ENCODE peak calls at places on chromosome 15, in seven cellular contexts. One of them, this sample, is unnamed.

GRCh38 chr15:94075349-94075748 is 156.0 kb upstream of the MCTP2 start:
- DNase-seq in dermis microvascular lymphatic vessel endothelial cell: no peak
- DNase-seq in NAMALWA: no peak
- DNase-seq in activated CD8-positive, alpha-beta memory T cell treated with anti-CD3 and anti-CD28 coated beads for 24 hours: no peak
- DNase-seq in NCI-H524 treated with DMSO at 0.1 percent for 48 hours: no peak
- DNase-seq in anterior cingulate cortex: no peak
- DNase-seq in GM03348: no peak
- DNase-seq in this sample: peak; percentile 7

GRCh38 chr15:100256985-100257650 is 84.7 kb downstream of the ADAMTS17 start:
- DNase-seq in activated CD8-positive, alpha-beta memory T cell treated with anti-CD3 and anti-CD28 coated beads for 24 hours: peak; percentile 37
- DNase-seq in NCI-H524 treated with DMSO at 0.1 percent for 48 hours: no peak
- DNase-seq in NAMALWA: no peak
- DNase-seq in anterior cingulate cortex: no peak
- DNase-seq in dermis microvascular lymphatic vessel endothelial cell: no peak
- DNase-seq in GM03348: no peak
- DNase-seq in this sample: no peak

GRCh38 chr15:67542192-67542461 is 376 bp upstream of the MAP2K5 start:
- DNase-seq in NAMALWA: no peak
- DNase-seq in NCI-H524 treated with DMSO at 0.1 percent for 48 hours: no peak
- DNase-seq in dermis microvascular lymphatic vessel endothelial cell: no peak
- DNase-seq in anterior cingulate cortex: no peak
- DNase-seq in activated CD8-positive, alpha-beta memory T cell treated with anti-CD3 and anti-CD28 coated beads for 24 hours: no peak
- DNase-seq in GM03348: no peak
- DNase-seq in this sample: no peak

GRCh38 chr15:61621146-61621545 is 392.0 kb upstream of the RORA start:
- DNase-seq in NCI-H524 treated with DMSO at 0.1 percent for 48 hours: peak; percentile 49
- DNase-seq in activated CD8-positive, alpha-beta memory T cell treated with anti-CD3 and anti-CD28 coated beads for 24 hours: no peak
- DNase-seq in GM03348: peak; percentile 11
- DNase-seq in anterior cingulate cortex: no peak
- DNase-seq in NAMALWA: peak; percentile 7
- DNase-seq in dermis microvascular lymphatic vessel endothelial cell: peak; percentile 4
- DNase-seq in this sample: peak; percentile 50

GRCh38 chr15:28101983-28102441 is 2.9 kb upstream of the OCA2 start:
- DNase-seq in NCI-H524 treated with DMSO at 0.1 percent for 48 hours: no peak
- DNase-seq in activated CD8-positive, alpha-beta memory T cell treated with anti-CD3 and anti-CD28 coated beads for 24 hours: no peak
- DNase-seq in GM03348: no peak
- DNase-seq in anterior cingulate cortex: no peak
- DNase-seq in NAMALWA: no peak
- DNase-seq in dermis microvascular lymphatic vessel endothelial cell: no peak
- DNase-seq in this sample: no peak

GRCh38 chr15:33551860-33552259 is 241.1 kb downstream of the RYR3 start:
- DNase-seq in anterior cingulate cortex: peak; percentile 44
- DNase-seq in GM03348: no peak
- DNase-seq in NCI-H524 treated with DMSO at 0.1 percent for 48 hours: no peak
- DNase-seq in dermis microvascular lymphatic vessel endothelial cell: no peak
- DNase-seq in activated CD8-positive, alpha-beta memory T cell treated with anti-CD3 and anti-CD28 coated beads for 24 hours: no peak
- DNase-seq in NAMALWA: no peak
- DNase-seq in this sample: no peak

GRCh38 chr15:39589815-39590644 is 9.2 kb downstream of the THBS1 start:
- DNase-seq in anterior cingulate cortex: no peak
- DNase-seq in dermis microvascular lymphatic vessel endothelial cell: no peak
- DNase-seq in NAMALWA: no peak
- DNase-seq in activated CD8-positive, alpha-beta memory T cell treated with anti-CD3 and anti-CD28 coated beads for 24 hours: no peak
- DNase-seq in GM03348: no peak
- DNase-seq in NCI-H524 treated with DMSO at 0.1 percent for 48 hours: no peak
- DNase-seq in this sample: no peak

GRCh38 chr15:40469776-40470390 is 901 bp upstream of the CHST14 start:
- DNase-seq in dermis microvascular lymphatic vessel endothelial cell: no peak
- DNase-seq in activated CD8-positive, alpha-beta memory T cell treated with anti-CD3 and anti-CD28 coated beads for 24 hours: no peak
- DNase-seq in GM03348: no peak
- DNase-seq in NCI-H524 treated with DMSO at 0.1 percent for 48 hours: no peak
- DNase-seq in NAMALWA: no peak
- DNase-seq in anterior cingulate cortex: no peak
- DNase-seq in this sample: no peak

GRCh38 chr15:95017950-95018349 is 786.6 kb downstream of the MCTP2 start:
- DNase-seq in dermis microvascular lymphatic vessel endothelial cell: peak; percentile 77
- DNase-seq in NAMALWA: no peak
- DNase-seq in anterior cingulate cortex: no peak
- DNase-seq in activated CD8-positive, alpha-beta memory T cell treated with anti-CD3 and anti-CD28 coated beads for 24 hours: no peak
- DNase-seq in NCI-H524 treated with DMSO at 0.1 percent for 48 hours: no peak
- DNase-seq in GM03348: no peak
- DNase-seq in this sample: peak; percentile 47

GRCh38 chr15:78301813-78302212 is 2.4 kb upstream of the SKIC8 start:
- DNase-seq in NCI-H524 treated with DMSO at 0.1 percent for 48 hours: no peak
- DNase-seq in NAMALWA: no peak
- DNase-seq in activated CD8-positive, alpha-beta memory T cell treated with anti-CD3 and anti-CD28 coated beads for 24 hours: no peak
- DNase-seq in anterior cingulate cortex: no peak
- DNase-seq in dermis microvascular lymphatic vessel endothelial cell: no peak
- DNase-seq in GM03348: no peak
- DNase-seq in this sample: no peak